ENCODE peak calls at places on chromosomes 12 and 14, in eight cellular contexts. O is body of pancreas, A is lower leg skin, C is K562, M is A549, S is heart left ventricle, G is NB4, Z is IMR-90. U is an unnamed sample.

GRCh38 chr12:69934011-69934410 is 109.0 kb downstream of the MYRFL start:
- DNase-seq in A (no peak), G (no peak), C (no peak), M (no peak), O (no peak), Z (no peak), S (no peak), U (no peak)

GRCh38 chr12:15962760-15963159 is 51.6 kb downstream of the DERA start:
- DNase-seq in O (no peak), A (no peak), S (no peak), C (no peak), Z (peak; percentile 12), M (no peak), G (no peak), U (no peak)

GRCh38 chr12:121283841-121284240 is 12.7 kb downstream of the CAMKK2 start:
- DNase-seq in A (no peak), G (no peak), Z (no peak), O (no peak), M (no peak), C (no peak), S (no peak), U (no peak)

GRCh38 chr12:85007836-85008235 is 28.2 kb downstream of the TSPAN19 start:
- DNase-seq in M (peak; percentile 13), O (peak; percentile 12), C (no peak), S (no peak), G (no peak), Z (peak; percentile 5), A (no peak), U (no peak)

GRCh38 chr14:22303589-22304195 is 285.3 kb downstream of the DAD1 start:
- DNase-seq in G (peak; percentile 25), M (no peak), O (no peak), Z (peak; percentile 50), C (peak; percentile 15), S (no peak), A (no peak), U (no peak)

GRCh38 chr12:9910716-9911421 is 21.3 kb downstream of the CLEC2A start:
- DNase-seq in S (no peak), A (no peak), Z (no peak), G (no peak), C (no peak), M (peak; percentile 12), O (no peak), U (no peak)

GRCh38 chr14:91418387-91419043 is 895 bp upstream of the CCDC88C start:
- DNase-seq in A (peak; percentile 96), O (peak; percentile 59), C (peak; percentile 43), G (peak; percentile 88), Z (peak; percentile 17), S (peak; percentile 48), M (peak; percentile 68), U (peak; percentile 68)

GRCh38 chr14:26385302-26385701 is 212.5 kb downstream of the NOVA1 start:
- DNase-seq in C (no peak), G (no peak), S (no peak), Z (no peak), O (no peak), M (no peak), A (no peak), U (no peak)

GRCh38 chr12:70664463-70664862 is 27.2 kb upstream of the PTPRB start:
- DNase-seq in S (peak; percentile 11), C (no peak), O (no peak), Z (no peak), A (no peak), G (no peak), M (no peak), U (peak; percentile 7)

GRCh38 chr14:86430807-86431206 is 900.9 kb downstream of the FLRT2 start:
- DNase-seq in M (no peak), A (no peak), Z (peak; percentile 44), G (no peak), O (no peak), S (no peak), C (no peak), U (no peak)

GRCh38 chr12:127620956-127621355 is 646.0 kb upstream of the TMEM132C start:
- DNase-seq in Z (no peak), O (no peak), C (no peak), M (no peak), S (no peak), G (no peak), A (no peak), U (no peak)

GRCh38 chr14:59711083-59711482 is 134.5 kb upstream of the CCDC175 start:
- DNase-seq in O (no peak), Z (no peak), C (no peak), A (no peak), G (no peak), S (no peak), M (no peak), U (no peak)

GRCh38 chr12:103929051-103929908 is 930 bp upstream of the HSP90B1 start:
- DNase-seq in O (peak; percentile 87), M (peak; percentile 94), C (peak; percentile 84), Z (peak; percentile 92), G (peak; percentile 96), S (peak; percentile 91), A (peak; percentile 96), U (peak; percentile 59)

GRCh38 chr14:71388336-71388735 is 481.1 kb downstream of the PCNX1 start:
- DNase-seq in C (no peak), M (no peak), S (no peak), A (no peak), Z (no peak), O (no peak), G (no peak), U (no peak)

GRCh38 chr12:106003297-106003696 is 135.5 kb downstream of the NUAK1 start:
- DNase-seq in G (no peak), A (no peak), C (no peak), Z (no peak), O (no peak), M (no peak), S (no peak), U (no peak)

GRCh38 chr12:112992541-112993398 is 14.5 kb downstream of the OAS2 start:
- DNase-seq in A (no peak), C (peak; percentile 83), Z (peak; percentile 53), M (peak; percentile 77), O (peak; percentile 33), G (peak; percentile 84), S (no peak), U (peak; percentile 45)

GRCh38 chr12:9111525-9111924 is 4.2 kb downstream of the A2M start:
- DNase-seq in S (no peak), C (no peak), Z (no peak), O (no peak), A (no peak), M (no peak), G (no peak), U (no peak)

DNA sequence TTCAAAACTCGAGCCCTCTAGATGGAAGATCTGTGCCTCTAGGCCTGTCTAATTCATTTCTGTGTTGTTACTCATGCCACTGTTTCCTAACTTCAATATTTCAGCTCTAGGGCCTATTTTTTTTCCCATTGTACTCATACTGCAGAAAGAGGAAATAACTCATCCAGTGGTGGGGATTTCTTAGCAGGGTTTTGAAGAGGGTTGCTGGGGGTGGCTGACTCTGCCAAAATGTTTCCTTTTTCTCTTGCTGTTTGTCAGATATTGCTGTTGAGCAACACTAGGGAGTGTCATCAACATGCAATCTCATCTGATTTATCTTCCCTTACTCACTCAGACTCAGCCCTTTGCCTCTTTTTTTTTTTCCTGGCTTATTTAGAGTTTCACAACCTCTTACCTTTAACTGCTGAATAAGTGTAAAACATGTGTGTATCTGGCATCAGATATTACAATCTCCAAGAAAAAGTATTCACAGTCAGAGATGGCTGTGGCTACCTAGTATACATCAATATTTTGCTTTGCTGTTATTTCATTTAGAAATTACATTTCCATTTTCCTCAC is 189.5 kb downstream of the DUSP6 start:
- DNase-seq in A (peak; percentile 93), Z (peak; percentile 99), C (no peak), S (peak; percentile 62), G (peak; percentile 100), O (peak; percentile 18), M (peak; percentile 91), U (peak; percentile 29)
- TF ChIP-seq POLR2A in A (no peak), Z (no peak), C (no peak), S (no peak), G (no peak), O (no peak), M (no peak), U (no peak)

DNA sequence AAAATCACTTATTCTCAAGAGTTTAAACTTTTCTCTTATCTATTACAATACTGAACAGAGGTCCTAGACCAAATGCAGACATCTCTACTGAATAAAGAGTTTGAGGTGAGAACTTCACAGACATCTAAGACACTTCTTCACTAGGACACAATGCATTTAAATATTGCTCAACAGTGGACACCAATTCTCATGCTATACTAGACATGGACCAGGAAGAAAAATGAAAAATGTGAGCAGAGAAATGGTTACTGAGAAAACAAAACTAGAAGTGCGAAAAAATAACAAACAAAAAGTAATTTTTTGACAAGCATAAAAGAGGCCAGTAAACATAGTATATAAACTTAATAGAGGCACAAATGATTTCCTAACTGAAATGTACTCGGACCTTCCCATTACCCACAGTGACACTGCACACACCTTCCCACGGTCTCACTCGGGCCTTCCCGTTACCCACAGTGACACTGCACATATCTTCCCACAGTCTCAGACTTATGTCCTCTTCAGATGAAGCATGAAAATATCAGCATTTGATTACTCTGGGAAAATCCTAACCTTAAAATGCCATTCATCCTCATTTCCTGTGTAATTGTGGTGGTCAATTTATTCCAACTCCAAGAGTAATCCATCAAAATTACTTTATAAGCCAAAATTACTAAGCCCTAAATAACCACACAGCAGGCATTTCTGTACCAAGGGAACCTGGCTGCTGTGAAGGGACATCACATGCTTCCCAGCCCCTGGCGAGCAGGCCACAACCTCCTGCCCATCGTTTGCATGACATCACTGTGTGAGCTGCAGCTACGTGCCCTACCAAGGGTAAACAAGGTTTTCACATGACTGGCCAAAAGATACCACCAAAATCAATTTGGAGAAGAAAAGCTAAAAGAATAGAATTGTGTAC is 6.4 kb downstream of the SLC15A4 start:
- DNase-seq in S (peak; percentile 69), C (no peak), A (no peak), M (no peak), G (no peak), Z (peak; percentile 55), O (peak; percentile 76), U (peak; percentile 56)
- TF ChIP-seq POLR2A in S (no peak), C (no peak), A (no peak), M (no peak), G (no peak), Z (no peak), O (no peak), U (no peak)

GRCh38 chr12:40224439-40225291 is at the start of gene LRRK2:
- DNase-seq in G (peak; percentile 98), Z (peak; percentile 28), C (peak; percentile 7), A (peak; percentile 96), M (peak; percentile 78), S (peak; percentile 88), O (peak; percentile 73), U (peak; percentile 36)
- TF ChIP-seq POLR2A in G (peak; percentile 82), Z (no peak), C (no peak), A (no peak), M (peak; percentile 61), S (no peak), O (peak; percentile 85), U (peak; percentile 34)

DNA sequence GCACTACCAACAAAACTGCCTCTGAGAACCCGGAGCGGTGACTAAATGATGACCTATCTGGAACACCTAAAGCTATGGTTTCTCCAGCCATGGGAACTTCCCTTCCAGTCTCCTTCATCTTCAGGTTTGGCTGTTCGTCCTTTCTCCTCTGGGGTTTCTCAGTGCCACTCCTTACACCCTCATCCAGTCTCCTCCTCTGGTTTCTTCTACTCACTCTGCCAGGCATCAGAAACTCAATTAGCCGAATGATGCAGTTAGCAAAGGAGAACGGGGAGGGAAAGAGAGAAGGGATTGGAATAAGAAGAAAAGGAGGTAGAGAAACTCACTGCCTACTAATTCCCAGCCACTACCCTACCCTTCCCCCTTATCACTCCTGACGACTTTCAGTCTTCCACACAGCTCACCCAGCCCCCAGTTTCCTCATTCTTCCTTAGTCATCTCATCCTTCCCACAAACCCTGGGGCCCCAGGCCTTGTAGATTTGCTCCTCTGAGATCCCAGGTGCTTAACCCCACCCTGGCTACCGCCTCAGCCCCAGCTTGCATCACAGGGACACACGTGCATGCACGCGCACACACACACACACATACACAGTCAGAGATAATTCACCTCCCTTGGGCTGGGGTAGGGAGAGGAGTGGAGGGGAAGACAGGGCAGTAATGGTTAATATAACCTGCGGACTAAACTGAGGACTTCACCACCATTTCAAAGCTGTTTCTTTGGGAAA is 13.0 kb downstream of the FGD6 start:
- DNase-seq in S (peak; percentile 13), G (peak; percentile 66), C (peak; percentile 80), O (peak; percentile 22), A (peak; percentile 90), Z (peak; percentile 95), M (peak; percentile 99), U (peak; percentile 56)
- TF ChIP-seq POLR2A in S (no peak), G (no peak), C (peak; percentile 66), O (no peak), A (no peak), Z (peak; percentile 26), M (no peak), U (no peak)

U was measured in H54.